ENCODE peak calls at places on chromosomes 7 and 10, in ten cellular contexts. Y is choroid plexus epithelial cell, F is gastrocnemius medialis, O is coronary artery, G is heart left ventricle, B is WERI-Rb-1, X is lower lobe of right lung, N is cardiac fibroblast, A is sigmoid colon, D is foreskin fibroblast. Z is an unnamed sample.

GRCh38 chr7:28818996-28819395 is 139.1 kb downstream of the TRIL start:
- DNase-seq in F (no peak), D (no peak), B (no peak), N (no peak), X (no peak), O (no peak), Y (no peak), A (no peak), G (no peak), Z (no peak)

GRCh38 chr10:31723074-31723750 is 205.4 kb downstream of the ARHGAP12 start:
- DNase-seq in Y (peak), G (no peak), N (peak), B (no peak), X (no peak), O (no peak), F (no peak), A (no peak), D (no peak), Z (peak)

GRCh38 chr10:98403812-98404504 is 11.0 kb downstream of the PYROXD2 start:
- DNase-seq in A (no peak), Y (no peak), N (no peak), B (no peak), G (no peak), X (no peak), O (no peak), F (no peak), D (no peak), Z (peak)

GRCh38 chr7:17109017-17109416 is 189.4 kb upstream of the AHR start:
- DNase-seq in G (no peak), X (no peak), D (peak), F (no peak), O (no peak), N (peak), Y (peak), A (no peak), B (no peak), Z (peak)

GRCh38 chr7:822692-823276 is 9.5 kb upstream of the SUN1 start:
- DNase-seq in B (peak), X (no peak), Y (no peak), G (no peak), F (no peak), D (no peak), O (no peak), A (peak), N (no peak), Z (no peak)

GRCh38 chr10:129774082-129774735 is 189.9 kb downstream of the EBF3 start:
- DNase-seq in G (no peak), D (no peak), Y (no peak), A (peak), O (peak), X (peak), B (no peak), N (no peak), F (no peak), Z (no peak)

GRCh38 chr10:11017575-11018425 is at the start of gene CELF2:
- DNase-seq in X (peak), F (peak), A (peak), G (peak), B (peak), Y (peak), N (no peak), D (peak), O (peak), Z (no peak)

GRCh38 chr10:16483241-16483917 is 38.3 kb downstream of the C1QL3 start:
- DNase-seq in O (no peak), B (no peak), N (no peak), X (no peak), D (no peak), G (no peak), Y (no peak), A (no peak), F (no peak), Z (no peak)

GRCh38 chr7:121079425-121080169 is 91.1 kb downstream of the CPED1 start:
- DNase-seq in F (no peak), B (no peak), G (no peak), O (no peak), X (no peak), D (no peak), A (no peak), N (peak), Y (peak), Z (peak)

GRCh38 chr7:33423646-33424020 is 294.3 kb downstream of the BBS9 start:
- DNase-seq in B (peak), G (no peak), N (peak), D (no peak), Y (no peak), O (no peak), X (no peak), A (no peak), F (no peak), Z (peak)

GRCh38 chr7:24073651-24074420 is 210.2 kb upstream of the NPY start:
- DNase-seq in X (no peak), N (no peak), B (no peak), Y (no peak), G (no peak), A (no peak), O (no peak), D (no peak), F (no peak), Z (no peak)

GRCh38 chr7:1567082-1567771 is 2.6 kb downstream of the PSMG3 start:
- DNase-seq in X (no peak), D (no peak), B (no peak), G (no peak), O (no peak), F (no peak), A (no peak), Y (peak), N (no peak), Z (peak)

GRCh38 chr7:152000191-152000590 is 25.3 kb upstream of the GALNT11 start:
- DNase-seq in Y (peak), N (peak), X (no peak), D (no peak), O (no peak), A (no peak), F (no peak), B (no peak), G (no peak), Z (peak)

GRCh38 chr10:103554488-103555320 is 61.2 kb downstream of the NEURL1 start:
- DNase-seq in F (peak), B (peak), X (peak), G (peak), A (peak), D (peak), Y (peak), N (peak), O (no peak), Z (peak)
- H3K4me3 ChIP-seq in F (peak), B (peak), X (peak), G (peak), A (peak), D (peak), Y (peak), N (no peak), O (peak), Z (peak)

GRCh38 chr10:35211390-35211789 is 84.7 kb downstream of the CREM start:
- DNase-seq in O (no peak), X (no peak), N (peak), D (no peak), F (no peak), Y (no peak), G (no peak), B (no peak), A (no peak), Z (no peak)
- TF ChIP-seq CTCF in O (no peak), X (no peak), N (no peak), D (no peak), F (no peak), Y (no peak), G (no peak), B (no peak), A (no peak), Z (no peak)

DNA sequence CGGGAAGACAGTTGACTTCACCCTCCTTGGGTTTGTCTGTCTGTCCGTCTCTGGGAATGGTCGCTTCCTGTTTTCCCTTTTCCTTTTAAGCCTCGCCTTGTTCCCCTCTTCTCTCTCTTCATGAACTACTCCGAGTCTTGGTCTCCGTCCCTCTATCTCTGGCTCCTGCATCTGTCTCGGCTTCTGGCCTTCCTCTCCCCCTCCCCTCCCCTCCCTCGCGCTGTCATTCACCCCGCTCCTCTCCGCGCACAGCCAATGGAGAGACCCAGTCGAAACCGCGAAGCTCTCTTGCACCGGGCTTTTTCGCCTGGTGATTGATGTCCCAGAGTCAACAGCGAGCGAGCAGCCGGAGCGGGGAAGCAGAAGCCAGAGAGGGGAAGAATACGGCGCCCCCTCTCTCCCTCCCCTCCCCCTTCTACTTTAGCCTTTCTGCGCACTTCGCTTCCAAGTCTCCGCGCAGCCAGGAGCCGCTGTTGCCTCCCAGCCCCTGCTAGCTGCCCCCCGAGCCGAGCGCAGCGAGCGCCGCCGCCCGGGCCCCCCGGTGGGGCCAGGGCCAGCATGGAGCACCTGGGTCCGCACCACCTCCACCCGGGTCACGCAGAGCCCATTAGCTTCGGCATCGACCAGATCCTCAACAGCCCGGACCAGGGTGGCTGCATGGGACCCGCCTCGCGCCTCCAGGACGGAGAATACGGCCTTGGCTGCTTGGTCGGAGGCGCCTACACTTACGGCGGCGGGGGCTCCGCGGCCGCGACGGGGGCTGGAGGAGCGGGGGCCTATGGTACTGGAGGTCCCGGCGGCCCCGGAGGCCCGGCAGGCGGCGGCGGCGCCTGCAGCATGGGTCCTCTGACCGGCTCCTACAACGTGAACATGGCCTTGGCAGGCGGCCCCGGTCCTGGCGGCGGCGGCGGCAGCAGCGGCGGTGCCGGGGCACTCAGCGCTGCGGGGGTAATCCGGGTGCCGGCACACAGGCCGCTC is at the start of gene TLX1:
- DNase-seq in D (no peak), O (no peak), F (no peak), A (peak), N (no peak), B (peak), X (no peak), Y (no peak), G (no peak), Z (no peak)
- H3K4me3 ChIP-seq in D (no peak), O (peak), F (peak), A (peak), N (no peak), B (peak), X (peak), Y (no peak), G (peak), Z (no peak)

GRCh38 chr7:100483101-100483727 is 513 bp upstream of the NYAP1 start:
- DNase-seq in A (peak), G (peak), Y (peak), B (peak), D (peak), F (no peak), N (peak), O (no peak), X (peak), Z (peak)
- TF ChIP-seq CTCF in A (peak), G (peak), Y (peak), B (peak), D (peak), F (peak), N (peak), O (peak), X (peak), Z (peak)

GRCh38 chr10:113557389-113558321 is 4.8 kb downstream of the HABP2 start:
- DNase-seq in Y (peak), B (peak), G (no peak), A (no peak), D (no peak), N (peak), X (no peak), O (no peak), F (no peak), Z (no peak)
- H3K4me3 ChIP-seq in Y (no peak), B (peak), G (peak), A (no peak), D (no peak), N (no peak), X (no peak), O (peak), F (no peak), Z (no peak)

GRCh38 chr10:14798631-14799030 is 23.9 kb upstream of the FAM107B start:
- DNase-seq in N (no peak), A (no peak), X (no peak), B (no peak), D (no peak), G (no peak), O (no peak), Y (no peak), F (no peak), Z (no peak)

GRCh38 chr10:14803827-14804226 is 29.1 kb upstream of the FAM107B start:
- DNase-seq in X (no peak), D (no peak), F (no peak), G (no peak), Y (no peak), A (no peak), N (no peak), B (no peak), O (no peak), Z (no peak)

GRCh38 chr10:14806318-14806717 is 31.5 kb downstream of the CDNF start:
- DNase-seq in X (no peak), F (no peak), Y (no peak), O (no peak), A (no peak), N (no peak), B (no peak), G (no peak), D (no peak), Z (no peak)

GRCh38 chr10:14800397-14800796 is 25.7 kb upstream of the FAM107B start:
- DNase-seq in G (no peak), X (no peak), F (no peak), A (no peak), O (no peak), D (no peak), B (no peak), N (no peak), Y (no peak), Z (no peak)

GRCh38 chr10:14801693-14802092 is 27.0 kb upstream of the FAM107B start:
- DNase-seq in Y (no peak), A (no peak), D (no peak), X (no peak), F (no peak), N (peak), G (no peak), O (no peak), B (no peak), Z (no peak)
- TF ChIP-seq CTCF in Y (no peak), A (no peak), D (peak), X (no peak), F (no peak), N (no peak), G (no peak), O (no peak), B (peak), Z (no peak)

Z was measured in fibroblast of the aortic adventitia.